ENCODE peak calls at places on chromosomes 7 and 10, in five cellular contexts. Q is cardiac fibroblast, I is mammary epithelial cell, J is T-helper 9 cell, H is H1. B is an unnamed sample.

GRCh38 chr10:87674963-87675362 is 15.3 kb downstream of the PAPSS2 start:
- DNase-seq in Q (peak), I (no peak), J (no peak), H (no peak), B (no peak)

GRCh38 chr7:130433336-130433735 is 7.5 kb downstream of the CEP41 start:
- DNase-seq in Q (no peak), I (no peak), J (no peak), H (no peak), B (no peak)

GRCh38 chr10:59085641-59086502 is 90.6 kb upstream of the PHYHIPL start:
- DNase-seq in Q (no peak), I (no peak), J (no peak), H (no peak), B (no peak)

GRCh38 chr7:64884085-64884912 is 18.8 kb upstream of the ZNF273 start:
- DNase-seq in Q (no peak), I (no peak), J (no peak), H (no peak), B (no peak)

GRCh38 chr10:77415311-77415960 is 222.2 kb downstream of the KCNMA1 start:
- DNase-seq in Q (no peak), I (peak), J (no peak), H (no peak), B (peak)

GRCh38 chr10:124007102-124007772 is 86.2 kb downstream of the CHST15 start:
- DNase-seq in Q (no peak), I (no peak), J (no peak), H (no peak), B (no peak)

GRCh38 chr7:64562246-64562620 is 638 bp downstream of the ZNF680 start:
- DNase-seq in Q (no peak), I (no peak), J (no peak), H (no peak), B (no peak)

GRCh38 chr10:43689618-43689954 is 40.9 kb upstream of the ZNF32 start:
- DNase-seq in Q (peak), I (no peak), J (no peak), H (no peak), B (peak)

GRCh38 chr10:116444527-116445142 is 17.0 kb downstream of the PNLIPRP3 start:
- DNase-seq in Q (peak), I (no peak), J (no peak), H (no peak), B (peak)

GRCh38 chr7:140923358-140924006 is 1.2 kb downstream of the BRAF start:
- DNase-seq in Q (peak), I (peak), J (no peak), H (no peak), B (no peak)

GRCh38 chr7:76380623-76380966 is 21.8 kb upstream of the YWHAG start:
- DNase-seq in Q (peak), I (no peak), J (no peak), H (no peak), B (no peak)

GRCh38 chr10:24962998-24963397 is 10.6 kb upstream of the PRTFDC1 start:
- DNase-seq in Q (peak), I (peak), J (no peak), H (no peak), B (peak)

GRCh38 chr7:30595461-30596042 is 874 bp downstream of the GARS1 start:
- DNase-seq in Q (no peak), I (no peak), J (no peak), H (no peak), B (no peak)

GRCh38 chr10:74898201-74898976 is 72.0 kb downstream of the KAT6B start:
- DNase-seq in Q (no peak), I (peak), J (no peak), H (no peak), B (no peak)

GRCh38 chr10:68109312-68109711 is at the start of gene MYPN:
- DNase-seq in Q (no peak), I (no peak), J (no peak), H (no peak), B (no peak)

GRCh38 chr7:98520356-98520932 is 96.6 kb upstream of the NPTX2 start:
- DNase-seq in Q (no peak), I (no peak), J (no peak), H (no peak), B (peak)

GRCh38 chr7:151310578-151310977 is 31.0 kb upstream of the NUB1 start:
- DNase-seq in Q (peak), I (no peak), J (no peak), H (no peak), B (no peak)

GRCh38 chr10:71143170-71143569 is 69.2 kb upstream of the UNC5B start:
- DNase-seq in Q (no peak), I (no peak), J (no peak), H (no peak), B (no peak)

GRCh38 chr10:29479081-29479917 is 155.5 kb downstream of the SVIL start:
- DNase-seq in Q (no peak), I (peak), J (no peak), H (no peak), B (peak)

GRCh38 chr10:71945819-71946474 is 18.2 kb upstream of the CHST3 start:
- DNase-seq in Q (no peak), I (no peak), J (no peak), H (no peak), B (no peak)

GRCh38 chr10:46516660-46517416 is 39.6 kb downstream of the GPRIN2 start:
- DNase-seq in Q (peak), I (peak), J (no peak), H (peak), B (peak)

GRCh38 chr7:138875794-138876193 is 77.8 kb upstream of the ATP6V0A4 start:
- DNase-seq in Q (peak), I (peak), J (peak), H (no peak), B (no peak)

GRCh38 chr7:158958618-158959017 is 102.3 kb downstream of the DYNC2I1 start:
- DNase-seq in Q (no peak), I (no peak), J (no peak), H (no peak), B (no peak)

GRCh38 chr7:25995893-25996529 is 156.0 kb upstream of the NFE2L3 start:
- DNase-seq in Q (no peak), I (no peak), J (no peak), H (no peak), B (no peak)

GRCh38 chr7:111329367-111330234 is 232.7 kb downstream of the IMMP2L start:
- DNase-seq in Q (peak), I (no peak), J (no peak), H (no peak), B (peak)

GRCh38 chr7:50676754-50677153 is 105.9 kb downstream of the GRB10 start:
- DNase-seq in Q (no peak), I (no peak), J (no peak), H (no peak), B (no peak)

GRCh38 chr10:129799942-129800341 is 164.1 kb downstream of the EBF3 start:
- DNase-seq in Q (no peak), I (no peak), J (no peak), H (no peak), B (no peak)

GRCh38 chr10:85430991-85431390 is 935.6 kb downstream of the GRID1 start:
- DNase-seq in Q (no peak), I (no peak), J (no peak), H (no peak), B (no peak)

GRCh38 chr7:30920021-30920583 is 8.4 kb downstream of the AQP1 start:
- DNase-seq in Q (peak), I (no peak), J (no peak), H (no peak), B (no peak)

GRCh38 chr7:117669818-117670217 is 190.0 kb downstream of the CFTR start:
- DNase-seq in Q (no peak), I (no peak), J (no peak), H (no peak), B (no peak)

GRCh38 chr7:87797798-87798403 is 78.3 kb downstream of the SLC25A40 start:
- DNase-seq in Q (peak), I (peak), J (no peak), H (no peak), B (peak)

GRCh38 chr10:84537447-84537931 is 209.1 kb downstream of the CCSER2 start:
- DNase-seq in Q (peak), I (peak), J (peak), H (no peak), B (peak)

GRCh38 chr7:93949468-93949867 is 27.9 kb downstream of the GNG11 start:
- DNase-seq in Q (peak), I (peak), J (no peak), H (no peak), B (peak)

GRCh38 chr7:129433823-129434171 is 435 bp upstream of the STRIP2 start:
- DNase-seq in Q (no peak), I (no peak), J (no peak), H (no peak), B (no peak)

GRCh38 chr10:24674892-24675632 is 48.6 kb downstream of the ARHGAP21 start:
- DNase-seq in Q (no peak), I (no peak), J (no peak), H (no peak), B (no peak)

GRCh38 chr10:116671274-116671926 is 50.6 kb downstream of the PNLIPRP2 start:
- DNase-seq in Q (peak), I (peak), J (no peak), H (no peak), B (no peak)

GRCh38 chr7:15648461-15648961 is 38.0 kb downstream of the MEOX2 start:
- DNase-seq in Q (no peak), I (peak), J (no peak), H (no peak), B (no peak)

GRCh38 chr7:47503283-47503682 is 78.6 kb downstream of the TNS3 start:
- DNase-seq in Q (peak), I (no peak), J (no peak), H (no peak), B (no peak)

GRCh38 chr7:17234398-17235021 is 63.9 kb upstream of the AHR start:
- DNase-seq in Q (peak), I (peak), J (peak), H (no peak), B (peak)

GRCh38 chr7:133112976-133113375 is 31.1 kb upstream of the CHCHD3 start:
- DNase-seq in Q (no peak), I (no peak), J (no peak), H (no peak), B (no peak)